ENCODE peak calls at places on chromosome 13, in four cellular contexts. Z is IMR-90, I is neuronal stem cell, U is HCT116. G is an unnamed sample.

GRCh38 chr13:81318231-81319019 is 977.5 kb upstream of the SPRY2 start:
- DNase-seq in Z (no peak), I (no peak), U (no peak), G (no peak)

GRCh38 chr13:75352641-75353327 is 129.2 kb downstream of the TBC1D4 start:
- DNase-seq in Z (peak; percentile 24), I (no peak), U (no peak), G (no peak)

GRCh38 chr13:36088001-36088400 is 43.2 kb downstream of the DCLK1 start:
- DNase-seq in Z (no peak), I (no peak), U (no peak), G (no peak)

GRCh38 chr13:54787754-54788153 is 1759.1 kb downstream of the OLFM4 start:
- DNase-seq in Z (no peak), I (no peak), U (no peak), G (no peak)

GRCh38 chr13:61414686-61415664 is 674 bp downstream of the PCDH20 start:
- DNase-seq in Z (no peak), I (peak; percentile 75), U (no peak), G (peak; percentile 47)

GRCh38 chr13:60260440-60260839 is 96.7 kb upstream of the DIAPH3 start:
- DNase-seq in Z (no peak), I (no peak), U (no peak), G (no peak)

GRCh38 chr13:46106839-46107371 is 2.1 kb upstream of the CPB2 start:
- DNase-seq in Z (no peak), I (no peak), U (no peak), G (no peak)

GRCh38 chr13:73329355-73329754 is 270.6 kb downstream of the KLF5 start:
- DNase-seq in Z (no peak), I (no peak), U (no peak), G (no peak)

GRCh38 chr13:47004022-47004421 is 107.2 kb upstream of the HTR2A start:
- DNase-seq in Z (peak; percentile 10), I (no peak), U (no peak), G (peak; percentile 59)

GRCh38 chr13:43880930-43881329 is 1.2 kb downstream of the LACC1 start:
- DNase-seq in Z (no peak), I (no peak), U (no peak), G (peak; percentile 10)

GRCh38 chr13:93279982-93280381 is 53.4 kb downstream of the GPC6 start:
- DNase-seq in Z (no peak), I (no peak), U (no peak), G (no peak)

GRCh38 chr13:58583961-58584360 is 952.4 kb downstream of the PCDH17 start:
- DNase-seq in Z (no peak), I (no peak), U (no peak), G (peak; percentile 53)

GRCh38 chr13:42485272-42485671 is 88.7 kb upstream of the TNFSF11 start:
- DNase-seq in Z (no peak), I (no peak), U (no peak), G (no peak)

GRCh38 chr13:107838592-107839161 is 376.7 kb downstream of the LIG4 start:
- DNase-seq in Z (no peak), I (no peak), U (no peak), G (no peak)

GRCh38 chr13:106423530-106423929 is 111.9 kb downstream of the EFNB2 start:
- DNase-seq in Z (no peak), I (peak; percentile 82), U (no peak), G (no peak)

GRCh38 chr13:112140366-112140765 is 73.4 kb downstream of the SOX1 start:
- DNase-seq in Z (no peak), I (no peak), U (no peak), G (no peak)

GRCh38 chr13:92941167-92941566 is 285.4 kb upstream of the GPC6 start:
- DNase-seq in Z (no peak), I (no peak), U (no peak), G (peak; percentile 78)

GRCh38 chr13:90448466-90449037 is 898.9 kb upstream of the MIR17HG start:
- DNase-seq in Z (no peak), I (no peak), U (no peak), G (no peak)

GRCh38 chr13:37681295-37682032 is 82.9 kb upstream of the POSTN start:
- DNase-seq in Z (peak; percentile 94), I (no peak), U (no peak), G (peak; percentile 97)

GRCh38 chr13:33164331-33164730 is 121.2 kb downstream of the STARD13 start:
- DNase-seq in Z (no peak), I (no peak), U (no peak), G (no peak)

GRCh38 chr13:23741879-23742510 is 147.2 kb downstream of the MIPEP start:
- DNase-seq in Z (no peak), I (peak; percentile 23), U (peak; percentile 7), G (no peak)

GRCh38 chr13:44786724-44787123 is 202.5 kb downstream of the NUFIP1 start:
- DNase-seq in Z (no peak), I (no peak), U (no peak), G (peak; percentile 63)

GRCh38 chr13:78609464-78610205 is 6.3 kb upstream of the POU4F1 start:
- DNase-seq in Z (no peak), I (peak; percentile 48), U (no peak), G (no peak)

GRCh38 chr13:44573790-44574465 is 2.2 kb downstream of the TSC22D1 start:
- DNase-seq in Z (peak; percentile 67), I (no peak), U (no peak), G (peak; percentile 57)

GRCh38 chr13:51518847-51519246 is 65.4 kb upstream of the WDFY2 start:
- DNase-seq in Z (peak; percentile 40), I (no peak), U (no peak), G (no peak)

GRCh38 chr13:80040219-80040976 is 300.5 kb downstream of the SPRY2 start:
- DNase-seq in Z (peak; percentile 100), I (no peak), U (peak; percentile 68), G (peak; percentile 96)

GRCh38 chr13:33016414-33017409 is at the start of gene KL:
- DNase-seq in Z (no peak), I (no peak), U (no peak), G (peak; percentile 6)

GRCh38 chr13:58300224-58300623 is 668.7 kb downstream of the PCDH17 start:
- DNase-seq in Z (no peak), I (no peak), U (no peak), G (peak; percentile 42)

GRCh38 chr13:111251646-111252448 is 68.6 kb upstream of the TEX29 start:
- DNase-seq in Z (no peak), I (no peak), U (no peak), G (peak; percentile 12)

GRCh38 chr13:113327391-113327765 is 30.3 kb downstream of the LAMP1 start:
- DNase-seq in Z (no peak), I (no peak), U (no peak), G (no peak)

GRCh38 chr13:32080328-32080744 is 48.8 kb downstream of the FRY start:
- DNase-seq in Z (no peak), I (no peak), U (no peak), G (no peak)

GRCh38 chr13:29039212-29039611 is 219.1 kb downstream of the MTUS2 start:
- DNase-seq in Z (no peak), I (no peak), U (no peak), G (no peak)

GRCh38 chr13:72151241-72151640 is 284.2 kb upstream of the DACH1 start:
- DNase-seq in Z (no peak), I (no peak), U (no peak), G (peak; percentile 92)

GRCh38 chr13:63208811-63209210 is 1793.2 kb upstream of the PCDH20 start:
- DNase-seq in Z (peak; percentile 57), I (no peak), U (no peak), G (no peak)

GRCh38 chr13:81017525-81018152 is 676.7 kb upstream of the SPRY2 start:
- DNase-seq in Z (peak; percentile 25), I (peak; percentile 23), U (peak; percentile 16), G (peak; percentile 27)

GRCh38 chr13:29282096-29282495 is 313.4 kb downstream of the SLC7A1 start:
- DNase-seq in Z (no peak), I (no peak), U (no peak), G (no peak)

GRCh38 chr13:106685142-106685541 is 117.2 kb upstream of the ARGLU1 start:
- DNase-seq in Z (no peak), I (peak; percentile 27), U (no peak), G (no peak)

DNA sequence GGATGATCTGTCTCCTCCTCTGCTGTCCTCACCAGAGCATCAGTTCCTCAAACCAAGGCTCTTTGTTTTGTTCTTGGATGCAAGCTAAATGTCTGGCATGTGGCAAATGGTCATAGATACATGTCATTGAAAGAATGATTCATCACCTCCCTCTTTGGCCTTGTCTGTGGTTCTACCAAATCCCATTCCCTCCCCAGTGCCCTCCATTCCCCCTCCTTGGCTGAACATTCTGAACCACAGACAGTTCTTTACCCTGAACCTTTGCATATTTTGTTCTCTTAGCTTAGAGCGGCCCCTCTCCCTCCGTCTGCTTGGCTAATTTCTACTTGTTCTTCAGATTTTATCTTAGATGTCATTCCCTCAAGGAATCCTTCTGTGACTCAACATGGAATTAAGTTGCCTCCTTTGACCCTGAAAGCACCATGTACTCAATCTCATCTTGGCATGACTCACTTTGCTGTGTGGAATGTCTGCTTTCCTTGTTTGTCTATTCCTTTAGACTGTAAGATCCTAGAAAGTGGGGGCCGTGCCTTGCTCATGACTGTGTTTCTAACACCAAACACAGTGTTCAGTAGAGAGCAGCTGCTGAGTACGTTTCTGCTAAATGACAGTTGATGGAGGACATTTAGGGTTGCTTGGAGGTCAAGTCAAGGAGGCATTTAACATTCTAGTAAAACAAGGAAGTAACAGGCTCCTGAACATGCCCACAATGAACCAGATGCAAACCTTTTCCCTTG is 8.1 kb downstream of the ALOX5AP start:
- DNase-seq in Z (peak; percentile 99), I (no peak), U (peak; percentile 76), G (peak; percentile 99)
- H3K4me1 ChIP-seq in Z (peaks cover 24% of the 10 kb centered on the region), I (peaks cover 12% of the 10 kb centered on the region), U (peaks cover 34% of the 10 kb centered on the region), G (peaks cover 22% of the 10 kb centered on the region)

GRCh38 chr13:109401891-109402290 is 384.5 kb downstream of the IRS2 start:
- DNase-seq in Z (no peak), I (no peak), U (no peak), G (no peak)

GRCh38 chr13:109402976-109403375 is 383.4 kb downstream of the IRS2 start:
- DNase-seq in Z (no peak), I (no peak), U (no peak), G (peak; percentile 22)

GRCh38 chr13:109400625-109401257 is 385.6 kb downstream of the IRS2 start:
- DNase-seq in Z (no peak), I (no peak), U (no peak), G (no peak)

GRCh38 chr13:109400192-109400591 is 386.2 kb downstream of the IRS2 start:
- DNase-seq in Z (no peak), I (no peak), U (no peak), G (no peak)

GRCh38 chr13:109401307-109401706 is 385.1 kb downstream of the IRS2 start:
- DNase-seq in Z (no peak), I (no peak), U (no peak), G (no peak)
- H2AFZ ChIP-seq in Z (no peak overlapping the region), I (no peak overlapping the region), U (no peak overlapping the region), G (no peak overlapping the region)

GRCh38 chr13:99965329-99966000 is 6.1 kb downstream of the ZIC5 start:
- DNase-seq in Z (no peak), I (no peak), U (no peak), G (no peak)
- H3K4me2 ChIP-seq in Z (no peak overlapping the region), I (no peak overlapping the region), U (no peak overlapping the region), G (no peak overlapping the region)

DNA sequence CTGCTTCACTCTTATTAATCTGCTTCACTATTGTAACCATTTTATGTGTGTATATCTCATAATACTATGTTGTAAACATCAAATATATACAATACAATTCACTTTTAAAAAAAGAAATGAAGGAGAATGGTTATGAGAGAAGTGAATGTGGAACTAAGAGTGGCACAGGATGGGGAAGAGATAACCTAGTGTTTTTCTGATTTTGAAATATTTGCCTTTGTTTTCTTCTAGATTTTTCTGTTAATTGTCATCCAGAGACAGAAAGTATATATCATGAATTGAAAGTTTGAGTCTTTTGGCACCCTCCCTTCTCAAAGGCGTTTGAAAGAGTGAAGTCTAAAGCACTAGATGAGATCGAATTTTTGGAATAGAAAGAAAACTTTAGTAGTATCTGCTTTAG is 2.8 kb downstream of the DNAJC3 start:
- DNase-seq in Z (no peak), I (no peak), U (no peak), G (no peak)
- H3K4me1 ChIP-seq in Z (peaks cover 2% of the 10 kb centered on the region), I (peaks cover 2% of the 10 kb centered on the region), U (no peaks in the 10 kb centered on the region), G (peaks cover 2% of the 10 kb centered on the region)

GRCh38 chr13:30857636-30858035 is 48.4 kb upstream of the MEDAG start:
- DNase-seq in Z (no peak), I (no peak), U (no peak), G (peak; percentile 67)
- H2AFZ ChIP-seq in Z (no peak overlapping the region), I (no peak overlapping the region), U (no peak overlapping the region), G (no peak overlapping the region)

G was measured in fibroblast of lung.